ENCODE peak calls at places on chromosomes 11 and 22, in four cellular contexts. X, U, Q and F are unnamed samples.
A peak's percentile ranks its signal among the peaks of the same experiment; 100 is the strongest.

GRCh38 chr22:27815826-27816530 is 14.4 kb upstream of the MN1 start:
- DNase-seq in X (no peak), U (no peak), Q (no peak), F (no peak)

GRCh38 chr22:49764151-49764581 is 63.5 kb downstream of the BRD1 start:
- DNase-seq in X (no peak), U (no peak), Q (no peak), F (no peak)

GRCh38 chr22:42217752-42218280 is 52.6 kb downstream of the TCF20 start:
- DNase-seq in X (no peak), U (no peak), Q (no peak), F (no peak)

GRCh38 chr11:102194983-102195382 is 84.7 kb downstream of the YAP1 start:
- DNase-seq in X (no peak), U (no peak), Q (no peak), F (no peak)

GRCh38 chr11:9172394-9172793 is 81.0 kb upstream of the SCUBE2 start:
- DNase-seq in X (no peak), U (no peak), Q (no peak), F (no peak)

GRCh38 chr11:86987687-86988086 is 32.5 kb upstream of the FZD4 start:
- DNase-seq in X (no peak), U (no peak), Q (no peak), F (no peak)

GRCh38 chr11:16831281-16832192 is 93.1 kb downstream of the C11orf58 start:
- DNase-seq in X (no peak), U (no peak), Q (no peak), F (no peak)

GRCh38 chr11:134656861-134657540 is 245.0 kb upstream of the B3GAT1 start:
- DNase-seq in X (no peak), U (no peak), Q (peak; percentile 0), F (no peak)

GRCh38 chr11:17572359-17572690 is 25.3 kb downstream of the OTOG start:
- DNase-seq in X (no peak), U (no peak), Q (no peak), F (no peak)

GRCh38 chr11:116108161-116108560 is 603.9 kb upstream of the CADM1 start:
- DNase-seq in X (no peak), U (no peak), Q (no peak), F (no peak)

GRCh38 chr22:46012881-46013281 is 35.9 kb upstream of the WNT7B start:
- DNase-seq in X (no peak), U (no peak), Q (no peak), F (no peak)

GRCh38 chr22:45757068-45757467 is 85.4 kb downstream of the ATXN10 start:
- DNase-seq in X (peak; percentile 39), U (peak; percentile 41), Q (no peak), F (no peak)

GRCh38 chr11:2991477-2992233 is 474 bp downstream of the NAP1L4 start:
- DNase-seq in X (peak; percentile 85), U (no peak), Q (no peak), F (no peak)

GRCh38 chr11:10900686-10901415 is 43.0 kb upstream of the ZBED5 start:
- DNase-seq in X (no peak), U (peak; percentile 8), Q (no peak), F (no peak)

GRCh38 chr11:102111787-102112653 is 1.8 kb downstream of the YAP1 start:
- DNase-seq in X (peak; percentile 83), U (peak; percentile 74), Q (peak; percentile 24), F (no peak)